ENCODE peak calls at places on chromosomes 3 and 15, in eight cellular contexts. One of them, this sample, is unnamed.

GRCh38 chr15:90895571-90896117 is 7.5 kb upstream of the MAN2A2 start:
- DNase-seq in SK-N-SH: peak; percentile 86
- DNase-seq in neural progenitor cell: peak; percentile 26
- DNase-seq in MM.1S: no peak
- DNase-seq in GM23248: peak; percentile 28
- DNase-seq in HCT116: no peak
- DNase-seq in PC-3: no peak
- DNase-seq in GM23338: peak; percentile 71
- DNase-seq in this sample: no peak

GRCh38 chr3:188286087-188286513 is 132.1 kb downstream of the LPP start:
- DNase-seq in SK-N-SH: no peak
- DNase-seq in neural progenitor cell: no peak
- DNase-seq in MM.1S: no peak
- DNase-seq in GM23248: peak; percentile 98
- DNase-seq in HCT116: peak; percentile 66
- DNase-seq in PC-3: peak; percentile 93
- DNase-seq in GM23338: no peak
- DNase-seq in this sample: no peak

GRCh38 chr3:168024537-168024941 is 71.2 kb downstream of the GOLIM4 start:
- DNase-seq in SK-N-SH: no peak
- DNase-seq in neural progenitor cell: no peak
- DNase-seq in MM.1S: peak; percentile 78
- DNase-seq in GM23248: peak; percentile 91
- DNase-seq in HCT116: peak; percentile 82
- DNase-seq in PC-3: peak; percentile 82
- DNase-seq in GM23338: no peak
- DNase-seq in this sample: no peak

GRCh38 chr3:179149951-179150350 is 1.8 kb downstream of the PIK3CA start:
- DNase-seq in SK-N-SH: no peak
- DNase-seq in neural progenitor cell: no peak
- DNase-seq in MM.1S: no peak
- DNase-seq in GM23248: peak; percentile 14
- DNase-seq in HCT116: no peak
- DNase-seq in PC-3: no peak
- DNase-seq in GM23338: no peak
- DNase-seq in this sample: no peak

GRCh38 chr15:101445562-101446526 is 43.7 kb downstream of the PCSK6 start:
- DNase-seq in SK-N-SH: no peak
- DNase-seq in neural progenitor cell: no peak
- DNase-seq in MM.1S: no peak
- DNase-seq in GM23248: peak; percentile 86
- DNase-seq in HCT116: no peak
- DNase-seq in PC-3: peak; percentile 84
- DNase-seq in GM23338: no peak
- DNase-seq in this sample: peak; percentile 59

GRCh38 chr3:4493931-4494806 is 1.0 kb downstream of the ITPR1 start:
- DNase-seq in SK-N-SH: peak; percentile 42
- DNase-seq in neural progenitor cell: peak; percentile 38
- DNase-seq in MM.1S: no peak
- DNase-seq in GM23248: peak; percentile 59
- DNase-seq in HCT116: no peak
- DNase-seq in PC-3: peak; percentile 37
- DNase-seq in GM23338: peak; percentile 68
- DNase-seq in this sample: peak; percentile 34

GRCh38 chr15:63240136-63240535 is 37.3 kb upstream of the APH1B start:
- DNase-seq in SK-N-SH: no peak
- DNase-seq in neural progenitor cell: no peak
- DNase-seq in MM.1S: no peak
- DNase-seq in GM23248: no peak
- DNase-seq in HCT116: no peak
- DNase-seq in PC-3: no peak
- DNase-seq in GM23338: no peak
- DNase-seq in this sample: no peak

GRCh38 chr15:55290361-55291057 is 896 bp upstream of the RAB27A start:
- DNase-seq in SK-N-SH: peak; percentile 91
- DNase-seq in neural progenitor cell: peak; percentile 78
- DNase-seq in MM.1S: peak; percentile 85
- DNase-seq in GM23248: peak; percentile 90
- DNase-seq in HCT116: peak; percentile 48
- DNase-seq in PC-3: peak; percentile 73
- DNase-seq in GM23338: peak; percentile 93
- DNase-seq in this sample: peak; percentile 92

GRCh38 chr3:36804295-36805055 is 40.1 kb upstream of the DCLK3 start:
- DNase-seq in SK-N-SH: no peak
- DNase-seq in neural progenitor cell: peak; percentile 50
- DNase-seq in MM.1S: no peak
- DNase-seq in GM23248: no peak
- DNase-seq in HCT116: no peak
- DNase-seq in PC-3: no peak
- DNase-seq in GM23338: peak; percentile 39
- DNase-seq in this sample: no peak

GRCh38 chr3:129548566-129548965 is 5.6 kb downstream of the H1-8 start:
- DNase-seq in SK-N-SH: no peak
- DNase-seq in neural progenitor cell: no peak
- DNase-seq in MM.1S: no peak
- DNase-seq in GM23248: no peak
- DNase-seq in HCT116: no peak
- DNase-seq in PC-3: no peak
- DNase-seq in GM23338: no peak
- DNase-seq in this sample: no peak

GRCh38 chr15:93987068-93987467 is 244.3 kb upstream of the MCTP2 start:
- DNase-seq in SK-N-SH: no peak
- DNase-seq in neural progenitor cell: no peak
- DNase-seq in MM.1S: peak; percentile 49
- DNase-seq in GM23248: no peak
- DNase-seq in HCT116: no peak
- DNase-seq in PC-3: no peak
- DNase-seq in GM23338: no peak
- DNase-seq in this sample: no peak

GRCh38 chr15:38176155-38176554 is 76.5 kb upstream of the SPRED1 start:
- DNase-seq in SK-N-SH: no peak
- DNase-seq in neural progenitor cell: no peak
- DNase-seq in MM.1S: peak; percentile 68
- DNase-seq in GM23248: peak; percentile 83
- DNase-seq in HCT116: no peak
- DNase-seq in PC-3: peak; percentile 73
- DNase-seq in GM23338: no peak
- DNase-seq in this sample: no peak

GRCh38 chr3:184806567-184807271 is 5.2 kb upstream of the VPS8 start:
- DNase-seq in SK-N-SH: no peak
- DNase-seq in neural progenitor cell: no peak
- DNase-seq in MM.1S: no peak
- DNase-seq in GM23248: peak; percentile 18
- DNase-seq in HCT116: no peak
- DNase-seq in PC-3: peak; percentile 45
- DNase-seq in GM23338: no peak
- DNase-seq in this sample: peak; percentile 24

GRCh38 chr3:115626711-115627110 is 3.4 kb downstream of the GAP43 start:
- DNase-seq in SK-N-SH: no peak
- DNase-seq in neural progenitor cell: peak; percentile 21
- DNase-seq in MM.1S: no peak
- DNase-seq in GM23248: no peak
- DNase-seq in HCT116: no peak
- DNase-seq in PC-3: no peak
- DNase-seq in GM23338: peak; percentile 19
- DNase-seq in this sample: no peak

GRCh38 chr3:193794002-193794835 is 201.2 kb downstream of the OPA1 start:
- DNase-seq in SK-N-SH: no peak
- DNase-seq in neural progenitor cell: no peak
- DNase-seq in MM.1S: no peak
- DNase-seq in GM23248: no peak
- DNase-seq in HCT116: no peak
- DNase-seq in PC-3: no peak
- DNase-seq in GM23338: no peak
- DNase-seq in this sample: peak; percentile 37

GRCh38 chr3:9087831-9088413 is 124.7 kb upstream of the RAD18 start:
- DNase-seq in SK-N-SH: no peak
- DNase-seq in neural progenitor cell: no peak
- DNase-seq in MM.1S: no peak
- DNase-seq in GM23248: no peak
- DNase-seq in HCT116: no peak
- DNase-seq in PC-3: no peak
- DNase-seq in GM23338: no peak
- DNase-seq in this sample: no peak

GRCh38 chr15:69299451-69300128 is 878 bp downstream of the PAQR5 start:
- DNase-seq in SK-N-SH: peak; percentile 45
- DNase-seq in neural progenitor cell: no peak
- DNase-seq in MM.1S: no peak
- DNase-seq in GM23248: no peak
- DNase-seq in HCT116: no peak
- DNase-seq in PC-3: no peak
- DNase-seq in GM23338: peak; percentile 24
- DNase-seq in this sample: no peak

DNA sequence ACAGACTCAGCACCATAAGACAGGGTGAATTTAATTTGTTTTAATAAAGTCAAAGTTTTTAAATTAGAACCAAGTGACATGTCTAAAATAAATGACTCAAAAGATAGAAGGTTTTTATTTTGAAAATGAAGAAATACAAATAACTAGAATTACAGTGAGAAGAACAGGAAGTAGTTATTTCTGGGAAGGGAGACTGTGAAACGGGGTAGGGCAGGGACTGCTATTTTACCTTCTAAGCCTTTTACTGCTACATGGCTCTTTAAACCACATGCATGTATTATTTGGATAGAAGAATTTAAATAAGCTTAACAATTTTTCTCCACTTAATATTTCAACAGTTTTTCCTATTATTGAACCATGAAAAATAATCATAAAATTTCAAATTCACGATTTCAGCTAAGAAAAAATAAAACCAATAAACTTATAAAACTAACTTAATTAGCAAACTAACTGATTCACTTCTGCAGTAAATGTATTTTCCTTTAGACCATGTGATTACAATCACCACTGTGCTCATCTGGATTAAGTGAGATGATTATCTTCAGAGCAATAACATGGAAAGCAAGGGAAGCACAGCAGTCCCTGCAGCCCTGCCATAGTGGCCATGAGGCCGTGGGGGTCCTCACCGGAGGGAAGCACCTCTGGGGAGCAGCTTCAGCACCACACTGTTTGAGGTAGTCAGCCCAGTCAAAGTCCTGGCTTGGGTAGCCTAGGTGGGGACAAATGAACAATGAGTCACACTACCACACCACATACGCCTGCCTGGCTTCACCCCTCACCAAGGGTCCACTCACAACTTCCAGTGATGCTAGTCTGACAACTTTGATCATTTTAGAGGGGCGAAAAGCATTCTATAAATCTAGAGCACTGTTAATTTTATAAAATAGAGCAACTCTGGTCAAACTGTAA is 28.3 kb upstream of the STIMATE start:
- DNase-seq in SK-N-SH: peak; percentile 64
- DNase-seq in neural progenitor cell: no peak
- DNase-seq in MM.1S: no peak
- DNase-seq in GM23248: no peak
- DNase-seq in HCT116: no peak
- DNase-seq in PC-3: no peak
- DNase-seq in GM23338: no peak
- DNase-seq in this sample: no peak
- TF ChIP-seq EZH2phosphoT487 in SK-N-SH: no peak
- TF ChIP-seq EZH2phosphoT487 in neural progenitor cell: no peak
- TF ChIP-seq EZH2phosphoT487 in MM.1S: no peak
- TF ChIP-seq EZH2phosphoT487 in GM23248: no peak
- TF ChIP-seq EZH2phosphoT487 in HCT116: no peak
- TF ChIP-seq EZH2phosphoT487 in PC-3: no peak
- TF ChIP-seq EZH2phosphoT487 in GM23338: no peak
- TF ChIP-seq EZH2phosphoT487 in this sample: no peak

GRCh38 chr15:98420837-98421236 is 227.5 kb upstream of the IGF1R start:
- DNase-seq in SK-N-SH: peak; percentile 25
- DNase-seq in neural progenitor cell: no peak
- DNase-seq in MM.1S: no peak
- DNase-seq in GM23248: peak; percentile 4
- DNase-seq in HCT116: no peak
- DNase-seq in PC-3: no peak
- DNase-seq in GM23338: peak; percentile 25
- DNase-seq in this sample: no peak
- H3K4me1 ChIP-seq in SK-N-SH: peaks cover 4% of the 10 kb centered on the region
- H3K4me1 ChIP-seq in neural progenitor cell: peaks cover 3% of the 10 kb centered on the region
- H3K4me1 ChIP-seq in MM.1S: peaks cover 4% of the 10 kb centered on the region
- H3K4me1 ChIP-seq in GM23248: no peaks in the 10 kb centered on the region
- H3K4me1 ChIP-seq in HCT116: no peaks in the 10 kb centered on the region
- H3K4me1 ChIP-seq in PC-3: peaks cover 5% of the 10 kb centered on the region
- H3K4me1 ChIP-seq in GM23338: peaks cover 7% of the 10 kb centered on the region
- H3K4me1 ChIP-seq in this sample: no peaks in the 10 kb centered on the region

DNA sequence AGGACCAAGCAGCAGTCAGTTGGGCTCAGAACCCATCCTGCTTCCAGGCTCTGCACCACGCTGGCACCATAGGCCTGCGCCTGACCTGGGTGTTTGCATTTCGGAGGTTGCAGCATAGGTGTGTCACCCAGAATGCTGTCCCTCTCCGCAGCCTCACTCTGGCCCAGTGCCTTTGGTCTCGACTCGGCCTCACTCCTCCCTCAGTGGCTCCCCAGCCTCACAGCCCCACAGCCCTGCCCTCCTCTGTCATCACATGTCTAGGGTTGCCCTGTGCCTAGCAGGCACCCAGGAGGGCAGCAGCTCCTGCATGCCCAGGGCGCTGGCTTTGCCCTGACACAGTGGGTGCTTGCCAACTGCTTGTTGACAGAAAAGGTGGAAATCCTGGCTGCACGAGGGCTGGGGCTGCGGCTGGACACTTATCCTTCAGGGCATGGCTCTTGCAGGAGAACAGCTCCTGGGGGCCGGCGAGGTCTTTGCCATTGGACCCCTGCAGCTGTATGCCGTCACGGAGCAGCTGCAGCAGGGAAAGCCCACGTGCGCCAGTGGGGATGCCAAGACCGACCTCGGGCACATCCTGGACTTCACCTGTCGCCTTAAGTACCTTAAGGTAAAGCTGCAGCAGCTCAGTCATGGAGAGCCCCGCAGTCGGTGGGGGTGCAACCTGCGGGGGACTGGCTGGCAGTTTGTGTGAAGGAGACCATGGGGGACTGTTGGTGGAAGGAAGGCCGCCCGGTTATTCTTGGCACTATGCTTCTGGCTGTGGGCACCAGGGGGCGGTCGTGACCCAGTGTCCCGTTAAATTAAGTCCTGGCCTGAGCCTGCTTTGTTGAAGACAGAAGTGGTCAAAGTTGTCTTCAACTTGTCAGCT is 16.2 kb downstream of the NISCH start:
- DNase-seq in SK-N-SH: peak; percentile 83
- DNase-seq in neural progenitor cell: peak; percentile 68
- DNase-seq in MM.1S: peak; percentile 37
- DNase-seq in GM23248: peak; percentile 69
- DNase-seq in HCT116: no peak
- DNase-seq in PC-3: peak; percentile 55
- DNase-seq in GM23338: peak; percentile 78
- DNase-seq in this sample: peak; percentile 69
- TF ChIP-seq EZH2phosphoT487 in SK-N-SH: no peak
- TF ChIP-seq EZH2phosphoT487 in neural progenitor cell: no peak
- TF ChIP-seq EZH2phosphoT487 in MM.1S: no peak
- TF ChIP-seq EZH2phosphoT487 in GM23248: no peak
- TF ChIP-seq EZH2phosphoT487 in HCT116: no peak
- TF ChIP-seq EZH2phosphoT487 in PC-3: no peak
- TF ChIP-seq EZH2phosphoT487 in GM23338: no peak
- TF ChIP-seq EZH2phosphoT487 in this sample: no peak

DNA sequence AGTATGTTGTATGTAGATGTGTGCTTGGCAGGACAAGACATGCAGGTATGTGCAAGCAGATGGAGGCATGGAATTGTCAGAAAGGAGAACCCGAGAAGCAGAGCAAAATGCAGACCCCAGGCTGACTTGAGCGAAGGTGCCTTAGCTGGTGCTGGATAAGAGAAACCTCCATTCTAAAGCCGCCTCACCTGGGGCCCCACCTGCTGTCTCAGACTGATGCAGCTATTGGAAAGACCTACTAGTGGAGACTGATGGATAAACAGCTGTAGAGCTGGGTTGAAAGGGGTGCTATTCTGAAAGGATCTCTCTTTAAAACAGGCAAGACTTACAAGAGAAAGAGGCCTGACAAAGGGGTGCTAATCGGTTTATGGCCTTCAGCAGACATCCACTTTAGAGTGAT is 86.2 kb downstream of the EPHB1 start:
- DNase-seq in SK-N-SH: no peak
- DNase-seq in neural progenitor cell: no peak
- DNase-seq in MM.1S: no peak
- DNase-seq in GM23248: no peak
- DNase-seq in HCT116: no peak
- DNase-seq in PC-3: no peak
- DNase-seq in GM23338: no peak
- DNase-seq in this sample: no peak
- H3K4me1 ChIP-seq in SK-N-SH: no peaks in the 10 kb centered on the region
- H3K4me1 ChIP-seq in neural progenitor cell: peaks cover 6% of the 10 kb centered on the region
- H3K4me1 ChIP-seq in MM.1S: peaks cover 8% of the 10 kb centered on the region
- H3K4me1 ChIP-seq in GM23248: peaks cover 5% of the 10 kb centered on the region
- H3K4me1 ChIP-seq in HCT116: no peaks in the 10 kb centered on the region
- H3K4me1 ChIP-seq in PC-3: no peaks in the 10 kb centered on the region
- H3K4me1 ChIP-seq in GM23338: peaks cover 6% of the 10 kb centered on the region
- H3K4me1 ChIP-seq in this sample: no peaks in the 10 kb centered on the region

This sample was measured in hepatocyte.